ENCODE peak calls at places on chromosome 6, in eight cellular contexts. One of them, this sample, is unnamed.

GRCh38 chr6:43724354-43724753 is 36.8 kb upstream of the MRPS18A start:
- DNase-seq in CD8-positive, alpha-beta T cell: no peak
- DNase-seq in astrocyte: no peak
- DNase-seq in A549: no peak
- DNase-seq in small intestine: no peak
- DNase-seq in prostate gland: no peak
- DNase-seq in esophagus squamous epithelium: no peak
- DNase-seq in CD8-positive, alpha-beta memory T cell: no peak
- DNase-seq in this sample: no peak

GRCh38 chr6:34468378-34468892 is 2.6 kb downstream of the PACSIN1 start:
- DNase-seq in A549: no peak
- DNase-seq in astrocyte: no peak
- DNase-seq in esophagus squamous epithelium: no peak
- DNase-seq in CD8-positive, alpha-beta T cell: no peak
- DNase-seq in CD8-positive, alpha-beta memory T cell: no peak
- DNase-seq in prostate gland: no peak
- DNase-seq in small intestine: no peak
- DNase-seq in this sample: no peak

GRCh38 chr6:30129270-30129669 is 6.7 kb upstream of the TRIM40 start:
- DNase-seq in CD8-positive, alpha-beta memory T cell: no peak
- DNase-seq in esophagus squamous epithelium: no peak
- DNase-seq in CD8-positive, alpha-beta T cell: no peak
- DNase-seq in prostate gland: no peak
- DNase-seq in astrocyte: no peak
- DNase-seq in A549: no peak
- DNase-seq in small intestine: peak
- DNase-seq in this sample: no peak

GRCh38 chr6:67630146-67630545 is 1004.9 kb upstream of the ADGRB3 start:
- DNase-seq in CD8-positive, alpha-beta memory T cell: no peak
- DNase-seq in small intestine: no peak
- DNase-seq in esophagus squamous epithelium: no peak
- DNase-seq in prostate gland: no peak
- DNase-seq in CD8-positive, alpha-beta T cell: no peak
- DNase-seq in A549: no peak
- DNase-seq in astrocyte: peak
- DNase-seq in this sample: no peak

GRCh38 chr6:125824946-125825786 is 34.4 kb downstream of the NCOA7 start:
- DNase-seq in CD8-positive, alpha-beta T cell: no peak
- DNase-seq in CD8-positive, alpha-beta memory T cell: no peak
- DNase-seq in small intestine: no peak
- DNase-seq in esophagus squamous epithelium: no peak
- DNase-seq in prostate gland: no peak
- DNase-seq in A549: no peak
- DNase-seq in astrocyte: no peak
- DNase-seq in this sample: no peak

GRCh38 chr6:15044948-15045347 is 200.9 kb upstream of the JARID2 start:
- DNase-seq in small intestine: no peak
- DNase-seq in esophagus squamous epithelium: no peak
- DNase-seq in prostate gland: no peak
- DNase-seq in CD8-positive, alpha-beta T cell: no peak
- DNase-seq in astrocyte: no peak
- DNase-seq in A549: no peak
- DNase-seq in CD8-positive, alpha-beta memory T cell: no peak
- DNase-seq in this sample: no peak

GRCh38 chr6:22411408-22412105 is 114.7 kb upstream of the PRL start:
- DNase-seq in A549: no peak
- DNase-seq in esophagus squamous epithelium: no peak
- DNase-seq in astrocyte: peak
- DNase-seq in CD8-positive, alpha-beta T cell: no peak
- DNase-seq in CD8-positive, alpha-beta memory T cell: no peak
- DNase-seq in prostate gland: no peak
- DNase-seq in small intestine: no peak
- DNase-seq in this sample: no peak

GRCh38 chr6:4129446-4129845 is 5.9 kb downstream of the ECI2 start:
- DNase-seq in CD8-positive, alpha-beta memory T cell: no peak
- DNase-seq in A549: no peak
- DNase-seq in small intestine: no peak
- DNase-seq in prostate gland: no peak
- DNase-seq in CD8-positive, alpha-beta T cell: no peak
- DNase-seq in astrocyte: no peak
- DNase-seq in esophagus squamous epithelium: no peak
- DNase-seq in this sample: no peak

GRCh38 chr6:139605350-139605749 is 230.9 kb upstream of the CITED2 start:
- DNase-seq in CD8-positive, alpha-beta memory T cell: no peak
- DNase-seq in astrocyte: peak
- DNase-seq in A549: no peak
- DNase-seq in prostate gland: no peak
- DNase-seq in small intestine: no peak
- DNase-seq in esophagus squamous epithelium: no peak
- DNase-seq in CD8-positive, alpha-beta T cell: no peak
- DNase-seq in this sample: no peak

DNA sequence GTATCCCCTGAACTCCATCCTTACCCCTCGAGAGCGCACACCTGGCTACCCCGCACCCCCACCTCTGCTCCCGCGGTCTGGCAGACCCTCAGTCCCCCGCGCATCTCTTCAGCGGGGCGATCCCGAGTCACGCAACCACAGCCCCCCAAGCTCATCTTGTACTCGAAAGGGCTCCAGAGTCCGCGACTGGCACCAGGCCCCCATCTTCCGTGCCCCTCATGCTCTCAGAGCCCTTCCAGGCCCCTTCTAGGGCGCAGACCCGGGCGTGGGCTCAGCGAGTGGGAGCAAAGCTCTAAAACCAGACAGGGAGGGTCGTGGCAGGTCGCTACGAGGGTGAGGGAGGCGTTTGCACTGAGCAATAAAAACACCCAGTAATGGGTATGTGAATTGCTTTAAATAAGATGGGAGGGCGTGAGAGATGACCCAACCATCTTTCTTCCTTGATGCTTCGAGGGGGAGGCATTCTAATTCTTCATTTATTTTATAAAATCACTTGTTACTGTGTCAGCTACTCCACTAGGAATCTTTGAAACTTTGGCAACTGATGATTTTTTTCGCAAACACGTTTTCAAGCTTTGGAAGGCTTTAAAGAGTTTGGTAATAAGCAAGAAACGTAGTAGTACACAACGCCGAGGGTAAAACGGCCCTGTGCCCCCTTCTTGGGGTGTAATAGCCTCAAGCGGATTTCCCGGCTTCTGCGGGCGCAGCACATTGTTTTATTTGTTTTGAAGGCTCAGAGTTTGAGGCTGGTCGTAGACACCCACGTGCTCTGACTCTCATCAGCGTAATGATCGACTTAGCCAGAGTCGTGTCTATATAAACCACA is 42.6 kb upstream of the SUPT3H start:
- DNase-seq in A549: no peak
- DNase-seq in CD8-positive, alpha-beta T cell: peak
- DNase-seq in prostate gland: peak
- DNase-seq in small intestine: peak
- DNase-seq in astrocyte: peak
- DNase-seq in CD8-positive, alpha-beta memory T cell: peak
- DNase-seq in esophagus squamous epithelium: no peak
- DNase-seq in this sample: no peak
- H3K27ac ChIP-seq in A549: no peak
- H3K27ac ChIP-seq in CD8-positive, alpha-beta T cell: peak
- H3K27ac ChIP-seq in prostate gland: peak
- H3K27ac ChIP-seq in small intestine: no peak
- H3K27ac ChIP-seq in astrocyte: peak
- H3K27ac ChIP-seq in CD8-positive, alpha-beta memory T cell: peak
- H3K27ac ChIP-seq in esophagus squamous epithelium: no peak
- H3K27ac ChIP-seq in this sample: no peak

DNA sequence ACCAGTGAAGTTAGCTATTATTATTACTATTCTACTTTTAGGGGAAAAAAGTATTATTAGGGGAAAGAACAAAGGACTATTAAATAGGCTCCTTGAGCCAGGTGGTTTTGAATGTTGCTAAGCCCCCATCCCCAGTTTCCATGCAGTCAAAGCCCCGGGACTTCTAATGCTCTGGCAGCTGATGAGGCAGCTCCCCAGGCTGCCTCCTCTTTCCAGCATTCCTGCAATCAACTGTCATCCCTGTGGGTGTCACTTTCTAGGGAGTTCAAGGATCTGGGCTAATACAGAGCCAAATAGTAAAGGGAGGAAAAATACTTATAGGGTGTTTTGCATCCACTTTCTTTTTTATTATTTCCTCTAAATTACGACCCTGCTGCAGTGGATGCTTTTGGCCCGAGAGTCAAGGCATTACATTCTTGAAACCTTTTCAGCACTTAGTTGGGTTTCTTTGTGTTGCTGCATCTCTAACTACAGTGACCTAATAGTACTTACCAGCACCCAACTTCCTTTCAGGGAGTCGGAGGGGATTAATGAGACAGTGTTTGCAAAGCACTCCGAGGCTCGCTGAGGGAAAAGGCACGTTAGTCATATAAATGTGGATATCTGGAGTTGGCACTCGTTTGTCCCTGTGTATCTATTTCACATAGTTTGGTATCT is 303.9 kb upstream of the MAP3K7 start:
- DNase-seq in A549: no peak
- DNase-seq in astrocyte: peak
- DNase-seq in CD8-positive, alpha-beta memory T cell: no peak
- DNase-seq in esophagus squamous epithelium: no peak
- DNase-seq in prostate gland: no peak
- DNase-seq in small intestine: no peak
- DNase-seq in CD8-positive, alpha-beta T cell: no peak
- DNase-seq in this sample: no peak
- H3K27ac ChIP-seq in A549: no peak
- H3K27ac ChIP-seq in astrocyte: no peak
- H3K27ac ChIP-seq in CD8-positive, alpha-beta memory T cell: no peak
- H3K27ac ChIP-seq in esophagus squamous epithelium: no peak
- H3K27ac ChIP-seq in prostate gland: no peak
- H3K27ac ChIP-seq in small intestine: no peak
- H3K27ac ChIP-seq in CD8-positive, alpha-beta T cell: no peak
- H3K27ac ChIP-seq in this sample: no peak

DNA sequence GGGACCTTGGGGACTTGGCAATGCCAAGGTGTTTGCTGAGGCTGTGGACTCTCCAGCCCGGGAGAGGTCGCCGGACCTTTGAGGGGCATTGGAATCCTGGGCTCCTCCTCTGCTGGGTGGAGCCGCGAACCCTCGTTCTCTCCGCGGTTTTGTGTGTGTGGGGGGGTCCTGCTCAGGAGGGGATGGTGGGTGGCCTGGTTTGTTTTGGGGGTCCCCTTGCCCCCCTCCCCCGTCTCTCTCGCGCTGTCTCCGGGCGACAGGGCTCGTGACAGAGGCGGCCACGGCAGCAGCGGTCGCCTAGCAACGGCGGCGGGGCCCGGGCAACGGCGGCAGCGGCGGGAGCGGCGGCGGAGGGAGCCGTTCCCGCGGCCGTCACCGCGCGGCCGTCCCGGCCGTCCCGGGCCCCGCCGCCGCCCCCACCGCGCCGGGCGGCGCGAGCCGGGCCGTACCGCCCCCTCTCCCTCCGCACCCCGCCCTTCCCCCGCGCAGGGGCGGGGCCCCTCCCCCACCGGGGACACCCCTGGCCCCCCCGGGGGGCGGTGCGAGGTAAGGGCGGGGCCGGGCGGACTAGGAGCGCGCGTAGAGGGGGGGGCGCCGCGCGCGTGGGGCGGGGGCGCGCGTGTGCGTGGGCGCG is 7.8 kb downstream of the SYNGAP1 start:
- DNase-seq in CD8-positive, alpha-beta T cell: peak
- DNase-seq in small intestine: peak
- DNase-seq in astrocyte: no peak
- DNase-seq in prostate gland: peak
- DNase-seq in CD8-positive, alpha-beta memory T cell: peak
- DNase-seq in A549: peak
- DNase-seq in esophagus squamous epithelium: no peak
- DNase-seq in this sample: no peak
- H3K27ac ChIP-seq in CD8-positive, alpha-beta T cell: peak
- H3K27ac ChIP-seq in small intestine: no peak
- H3K27ac ChIP-seq in astrocyte: no peak
- H3K27ac ChIP-seq in prostate gland: peak
- H3K27ac ChIP-seq in CD8-positive, alpha-beta memory T cell: peak
- H3K27ac ChIP-seq in A549: peak
- H3K27ac ChIP-seq in esophagus squamous epithelium: peak
- H3K27ac ChIP-seq in this sample: peak

GRCh38 chr6:112204350-112204706 is 50.0 kb downstream of the LAMA4 start:
- DNase-seq in A549: no peak
- DNase-seq in esophagus squamous epithelium: no peak
- DNase-seq in astrocyte: no peak
- DNase-seq in CD8-positive, alpha-beta T cell: no peak
- DNase-seq in prostate gland: no peak
- DNase-seq in CD8-positive, alpha-beta memory T cell: no peak
- DNase-seq in small intestine: no peak
- DNase-seq in this sample: no peak
- H3K27ac ChIP-seq in A549: peak
- H3K27ac ChIP-seq in esophagus squamous epithelium: peak
- H3K27ac ChIP-seq in astrocyte: peak
- H3K27ac ChIP-seq in CD8-positive, alpha-beta T cell: no peak
- H3K27ac ChIP-seq in prostate gland: no peak
- H3K27ac ChIP-seq in CD8-positive, alpha-beta memory T cell: no peak
- H3K27ac ChIP-seq in small intestine: no peak
- H3K27ac ChIP-seq in this sample: peak

DNA sequence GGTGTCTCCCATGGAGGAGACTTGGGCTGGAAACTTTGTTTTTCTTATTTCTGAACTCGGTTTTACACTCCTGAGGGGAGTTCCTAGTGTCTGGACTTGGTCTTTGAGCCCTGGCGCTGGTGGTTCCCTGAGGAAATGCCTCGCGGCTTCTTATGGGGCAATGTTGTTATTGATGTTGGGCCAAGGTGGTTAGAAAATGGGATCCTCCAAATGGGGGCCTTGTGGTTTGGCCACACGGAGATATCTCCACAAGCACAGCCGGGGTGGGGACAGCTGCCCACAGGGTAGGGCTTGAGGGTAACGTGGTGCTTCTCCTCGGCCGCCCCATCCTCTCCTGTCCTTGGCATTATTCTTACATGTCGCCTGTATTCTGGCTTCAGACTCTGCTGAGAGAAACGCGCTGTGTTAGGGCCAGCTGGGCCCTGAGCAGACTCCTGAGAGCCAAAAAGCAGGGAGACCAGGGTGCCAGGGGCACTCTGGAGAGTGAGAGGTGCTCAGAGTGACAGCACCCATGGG is 137.0 kb downstream of the FOXO3 start:
- DNase-seq in prostate gland: no peak
- DNase-seq in A549: no peak
- DNase-seq in astrocyte: no peak
- DNase-seq in CD8-positive, alpha-beta T cell: no peak
- DNase-seq in CD8-positive, alpha-beta memory T cell: no peak
- DNase-seq in esophagus squamous epithelium: no peak
- DNase-seq in small intestine: no peak
- DNase-seq in this sample: no peak
- H3K27ac ChIP-seq in prostate gland: no peak
- H3K27ac ChIP-seq in A549: no peak
- H3K27ac ChIP-seq in astrocyte: no peak
- H3K27ac ChIP-seq in CD8-positive, alpha-beta T cell: no peak
- H3K27ac ChIP-seq in CD8-positive, alpha-beta memory T cell: no peak
- H3K27ac ChIP-seq in esophagus squamous epithelium: no peak
- H3K27ac ChIP-seq in small intestine: no peak
- H3K27ac ChIP-seq in this sample: no peak

This sample was measured in epithelial cell of prostate.